ENCODE peak calls at places on chromosomes 16 and 17, in six cellular contexts. S is B cell, C is IMR-90, Q is T-helper 9 cell, J is NCI-H2029, K is GM13976. U is an unnamed sample.
A peak's percentile ranks its signal among the peaks of the same experiment; 100 is the strongest.

GRCh38 chr16:72169708-72170107 is 2.2 kb downstream of the PMFBP1 start:
- DNase-seq in S (no peak), C (no peak), Q (no peak), J (no peak), K (no peak), U (no peak)

GRCh38 chr16:11085025-11085485 is 140.7 kb downstream of the CLEC16A start:
- DNase-seq in S (no peak), Q (no peak), K (no peak), C (peak; percentile 47), J (no peak), U (no peak)

GRCh38 chr16:29675811-29676643 is 3.0 kb upstream of the QPRT start:
- DNase-seq in S (peak; percentile 45), Q (no peak), J (peak; percentile 10), K (peak; percentile 45), C (peak; percentile 18), U (no peak)

GRCh38 chr16:71461686-71462648 is at the start of gene ZNF23:
- DNase-seq in Q (peak; percentile 65), C (peak; percentile 74), S (peak; percentile 91), K (peak; percentile 96), J (peak; percentile 35), U (peak; percentile 50)

GRCh38 chr16:11151156-11151904 is 104.7 kb downstream of the SOCS1 start:
- DNase-seq in C (no peak), S (no peak), Q (no peak), J (no peak), K (no peak), U (no peak)

GRCh38 chr17:77279448-77280303 is 138.9 kb downstream of the SEC14L1 start:
- DNase-seq in K (no peak), J (no peak), S (no peak), Q (no peak), C (peak; percentile 23), U (no peak)

GRCh38 chr17:46273541-46274236 is 21.2 kb upstream of the LRRC37A start:
- DNase-seq in K (no peak), Q (no peak), C (no peak), J (no peak), S (no peak), U (no peak)

GRCh38 chr17:50270430-50271172 is 3.7 kb upstream of the TMEM92 start:
- DNase-seq in C (peak; percentile 81), Q (no peak), S (no peak), K (peak; percentile 13), J (no peak), U (no peak)

GRCh38 chr17:41377546-41377945 is 4.6 kb downstream of the KRT34 start:
- DNase-seq in S (no peak), J (no peak), C (peak; percentile 37), Q (no peak), K (no peak), U (no peak)

GRCh38 chr17:78343099-78343432 is 16.8 kb downstream of the SOCS3 start:
- DNase-seq in C (peak; percentile 87), J (no peak), Q (no peak), K (peak; percentile 53), S (no peak), U (no peak)

GRCh38 chr16:72637306-72637705 is 410.6 kb downstream of the ZFHX3 start:
- DNase-seq in J (no peak), S (no peak), Q (no peak), C (peak; percentile 77), K (no peak), U (no peak)

GRCh38 chr16:72508196-72508595 is 336.2 kb upstream of the PMFBP1 start:
- DNase-seq in K (no peak), C (peak; percentile 54), S (no peak), J (no peak), Q (no peak), U (no peak)

GRCh38 chr16:11585460-11586374 is 1.0 kb downstream of the LITAF start:
- DNase-seq in C (peak; percentile 33), J (no peak), Q (no peak), K (no peak), S (peak; percentile 49), U (no peak)

GRCh38 chr16:80909720-80910119 is 97.0 kb downstream of the CMC2 start:
- DNase-seq in K (no peak), S (no peak), Q (no peak), J (no peak), C (no peak), U (no peak)

GRCh38 chr16:53121666-53122065 is 66.9 kb downstream of the CHD9 start:
- DNase-seq in J (no peak), C (no peak), Q (no peak), S (no peak), K (no peak), U (no peak)

GRCh38 chr17:43827596-43827995 is 5.3 kb downstream of the MPP3 start:
- DNase-seq in C (no peak), Q (no peak), S (no peak), J (no peak), K (no peak), U (no peak)

GRCh38 chr17:2610195-2610594 is 16.7 kb downstream of the PAFAH1B1 start:
- DNase-seq in S (no peak), K (no peak), Q (no peak), J (no peak), C (no peak), U (no peak)

GRCh38 chr17:78779848-78780247 is 2.2 kb downstream of the CYTH1 start:
- DNase-seq in J (peak; percentile 26), C (no peak), Q (peak; percentile 44), S (peak; percentile 70), K (no peak), U (peak; percentile 48)

U was measured in T-helper 1 cell.